ENCODE peak calls at places on chromosomes 13 and 19, in six cellular contexts. M is sigmoid colon, V is transverse colon, W is suprapubic skin, P is stomach, J is GM23338. F is an unnamed sample.

GRCh38 chr19:56507446-56508281 is at the start of gene ZNF471:
- DNase-seq in W (peak), J (peak), V (peak), M (peak), P (peak), F (no peak)

GRCh38 chr13:21324793-21325192 is 134.3 kb downstream of the ZDHHC20 start:
- DNase-seq in V (no peak), J (no peak), W (no peak), P (no peak), M (no peak), F (no peak)

GRCh38 chr19:35266904-35267817 is 1.6 kb upstream of the USF2 start:
- DNase-seq in V (peak), M (peak), P (no peak), W (no peak), J (peak), F (no peak)

GRCh38 chr13:84570831-84571230 is 688.6 kb upstream of the SLITRK1 start:
- DNase-seq in V (no peak), W (no peak), M (no peak), P (no peak), J (no peak), F (no peak)

GRCh38 chr13:98089826-98090225 is 53.1 kb upstream of the FARP1 start:
- DNase-seq in W (no peak), M (no peak), P (no peak), J (no peak), V (no peak), F (no peak)

GRCh38 chr19:41261474-41262190 is 2.5 kb upstream of the HNRNPUL1 start:
- DNase-seq in M (no peak), P (no peak), W (no peak), V (no peak), J (no peak), F (no peak)

GRCh38 chr13:98327326-98328314 is 150.6 kb upstream of the RNF113B start:
- DNase-seq in J (peak), V (no peak), P (no peak), W (no peak), M (no peak), F (no peak)

GRCh38 chr19:42412223-42412622 is 15.0 kb downstream of the LIPE start:
- DNase-seq in J (peak), M (no peak), W (no peak), V (peak), P (no peak), F (no peak)

GRCh38 chr19:6772028-6772865 is at the start of gene VAV1:
- DNase-seq in P (peak), J (peak), V (peak), W (peak), M (no peak), F (peak)

GRCh38 chr13:101452519-101453485 is at the start of gene ITGBL1:
- DNase-seq in J (no peak), M (no peak), P (no peak), V (no peak), W (peak), F (peak)

GRCh38 chr13:110887242-110887954 is 27.5 kb downstream of the ANKRD10 start:
- DNase-seq in V (no peak), M (no peak), P (no peak), W (no peak), J (no peak), F (no peak)
- TF ChIP-seq POLR2AphosphoS5 in V (peak), M (no peak), P (no peak), W (no peak), J (no peak), F (peak)

GRCh38 chr13:89468081-89468480 is 1796.9 kb downstream of the SLITRK5 start:
- DNase-seq in J (no peak), P (no peak), W (no peak), M (no peak), V (no peak), F (no peak)
- TF ChIP-seq POLR2AphosphoS5 in J (no peak), P (no peak), W (no peak), M (no peak), V (no peak), F (no peak)

GRCh38 chr19:9945319-9945966 is 9.1 kb upstream of the OLFM2 start:
- DNase-seq in J (peak), V (peak), P (peak), W (peak), M (peak), F (no peak)
- TF ChIP-seq POLR2AphosphoS5 in J (no peak), V (peak), P (no peak), W (no peak), M (peak), F (no peak)

DNA sequence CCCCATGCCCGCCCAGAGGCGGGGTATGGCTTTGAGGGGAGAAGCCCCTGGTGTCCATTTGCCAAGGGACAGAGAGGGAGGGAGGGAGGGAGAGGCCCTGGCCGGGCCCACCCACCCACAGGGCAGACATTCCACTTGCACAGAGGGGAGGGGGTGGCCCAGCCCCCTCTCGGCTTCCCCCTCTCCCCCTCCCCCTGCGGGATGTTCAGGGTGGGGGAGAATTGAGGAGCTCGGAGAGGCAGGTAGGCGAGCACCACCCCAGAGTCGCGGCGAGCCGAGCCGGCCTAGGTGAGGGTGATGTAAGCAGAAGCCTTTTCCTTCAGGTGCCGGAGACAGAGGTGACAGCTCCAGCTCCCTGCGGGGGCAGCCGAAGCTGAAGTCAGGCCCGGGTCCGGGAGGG is 12.2 kb downstream of the DPF1 start:
- DNase-seq in M (no peak), W (peak), P (no peak), J (peak), V (no peak), F (no peak)
- TF ChIP-seq POLR2AphosphoS5 in M (no peak), W (no peak), P (no peak), J (no peak), V (no peak), F (no peak)

GRCh38 chr13:41007359-41008118 is 11.6 kb downstream of the ELF1 start:
- DNase-seq in W (no peak), V (no peak), P (no peak), J (peak), M (no peak), F (no peak)

GRCh38 chr13:41005709-41006108 is 13.4 kb downstream of the ELF1 start:
- DNase-seq in P (no peak), M (no peak), W (no peak), V (no peak), J (no peak), F (no peak)

GRCh38 chr13:41004875-41005693 is 14.0 kb downstream of the ELF1 start:
- DNase-seq in P (no peak), M (no peak), J (no peak), V (no peak), W (no peak), F (no peak)

GRCh38 chr13:41006951-41007350 is 12.2 kb downstream of the ELF1 start:
- DNase-seq in P (no peak), W (no peak), V (no peak), J (no peak), M (no peak), F (no peak)

DNA sequence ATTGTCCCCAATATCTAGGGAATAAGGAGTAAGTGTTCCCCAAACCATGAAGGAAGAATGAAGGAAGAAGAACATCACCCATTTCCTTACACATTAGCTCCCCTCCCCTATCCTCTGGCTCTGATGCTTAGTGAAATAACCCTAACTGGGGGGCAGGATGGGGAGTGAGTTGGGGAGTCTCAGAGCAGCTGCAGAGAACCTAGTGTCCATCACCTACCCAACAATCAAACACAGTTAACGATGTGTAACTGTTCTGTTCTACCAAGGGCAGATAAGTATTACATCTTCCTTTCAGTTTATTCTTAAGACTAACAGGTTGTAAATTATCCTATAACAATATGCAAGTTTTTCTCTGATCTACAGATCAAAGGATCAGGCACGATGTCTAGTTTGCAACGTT is 12.8 kb downstream of the ELF1 start:
- DNase-seq in M (no peak), J (no peak), V (no peak), W (no peak), P (no peak), F (no peak)
- TF ChIP-seq POLR2AphosphoS5 in M (no peak), J (no peak), V (no peak), W (no peak), P (no peak), F (no peak)

F was measured in GM12892.